ENCODE peak calls at places on chromosomes 16 and 17, in four cellular contexts. T is GM12891, B is H1, R is GM12878. O is an unnamed sample.

GRCh38 chr16:49116873-49117272 is 164.8 kb downstream of the CBLN1 start:
- DNase-seq in B (no peak), T (no peak), R (no peak), O (no peak)

GRCh38 chr16:17101646-17102045 is 369.1 kb downstream of the XYLT1 start:
- DNase-seq in T (no peak), R (no peak), B (no peak), O (no peak)

GRCh38 chr16:56241596-56241995 is 50.3 kb downstream of the GNAO1 start:
- DNase-seq in T (no peak), B (no peak), R (no peak), O (no peak)

GRCh38 chr16:8055761-8056160 is 534.5 kb downstream of the TMEM114 start:
- DNase-seq in R (no peak), B (no peak), T (no peak), O (no peak)

GRCh38 chr17:65290041-65290440 is 152.9 kb downstream of the RGS9 start:
- DNase-seq in B (no peak), R (no peak), T (no peak), O (no peak)

GRCh38 chr17:37286430-37286829 is 89.4 kb upstream of the C17orf78 start:
- DNase-seq in R (no peak), T (no peak), B (no peak), O (no peak)

GRCh38 chr17:9512323-9513168 is 63.1 kb downstream of the STX8 start:
- DNase-seq in T (no peak), B (no peak), R (no peak), O (no peak)

GRCh38 chr17:28728364-28729200 is at the start of gene NEK8:
- DNase-seq in B (no peak), T (peak), R (peak), O (peak)

GRCh38 chr17:2852211-2852610 is 56.0 kb downstream of the RAP1GAP2 start:
- DNase-seq in B (no peak), R (no peak), T (no peak), O (no peak)

GRCh38 chr16:85441189-85441889 is 171.8 kb upstream of the GSE1 start:
- DNase-seq in B (no peak), T (no peak), R (no peak), O (no peak)

GRCh38 chr17:45641541-45641940 is 142.6 kb upstream of the CRHR1 start:
- DNase-seq in R (no peak), T (no peak), B (no peak), O (no peak)

GRCh38 chr17:77286641-77287431 is 146.1 kb downstream of the SEC14L1 start:
- DNase-seq in B (no peak), T (no peak), R (no peak), O (no peak)

GRCh38 chr16:50697881-50698767 is 4.7 kb downstream of the NOD2 start:
- DNase-seq in T (no peak), R (peak), B (no peak), O (no peak)

GRCh38 chr17:1774390-1775176 is 12.7 kb downstream of the SERPINF1 start:
- DNase-seq in B (no peak), T (no peak), R (no peak), O (no peak)

GRCh38 chr17:63543822-63544420 is 6.4 kb upstream of the DCAF7 start:
- DNase-seq in B (no peak), T (no peak), R (no peak), O (peak)

GRCh38 chr16:19432429-19432828 is 14.7 kb downstream of the TMC5 start:
- DNase-seq in B (no peak), R (no peak), T (no peak), O (no peak)

GRCh38 chr16:56286819-56287218 is 95.5 kb downstream of the GNAO1 start:
- DNase-seq in T (no peak), B (no peak), R (no peak), O (no peak)

GRCh38 chr17:41773190-41773588 is 13.3 kb downstream of the JUP start:
- DNase-seq in B (no peak), R (no peak), T (no peak), O (no peak)

GRCh38 chr16:9095998-9096397 is 4.6 kb downstream of the HAPSTR1 start:
- DNase-seq in R (no peak), B (no peak), T (no peak), O (no peak)

GRCh38 chr17:3917391-3917931 is 1.2 kb upstream of the P2RX1 start:
- DNase-seq in B (no peak), T (no peak), R (no peak), O (no peak)

GRCh38 chr17:46031440-46031839 is 32.4 kb downstream of the STH start:
- DNase-seq in B (no peak), R (no peak), T (no peak), O (no peak)

GRCh38 chr16:89343501-89344291 is 126.2 kb downstream of the ZNF778 start:
- DNase-seq in R (no peak), T (no peak), B (no peak), O (no peak)

GRCh38 chr17:75481194-75482059 is 25.0 kb downstream of the TMEM94 start:
- DNase-seq in T (no peak), B (no peak), R (no peak), O (no peak)

GRCh38 chr17:56159764-56160394 is 6.6 kb downstream of the ANKFN1 start:
- DNase-seq in T (no peak), R (no peak), B (no peak), O (no peak)

GRCh38 chr16:73011926-73012325 is 36.0 kb downstream of the ZFHX3 start:
- DNase-seq in T (no peak), R (no peak), B (no peak), O (no peak)

DNA sequence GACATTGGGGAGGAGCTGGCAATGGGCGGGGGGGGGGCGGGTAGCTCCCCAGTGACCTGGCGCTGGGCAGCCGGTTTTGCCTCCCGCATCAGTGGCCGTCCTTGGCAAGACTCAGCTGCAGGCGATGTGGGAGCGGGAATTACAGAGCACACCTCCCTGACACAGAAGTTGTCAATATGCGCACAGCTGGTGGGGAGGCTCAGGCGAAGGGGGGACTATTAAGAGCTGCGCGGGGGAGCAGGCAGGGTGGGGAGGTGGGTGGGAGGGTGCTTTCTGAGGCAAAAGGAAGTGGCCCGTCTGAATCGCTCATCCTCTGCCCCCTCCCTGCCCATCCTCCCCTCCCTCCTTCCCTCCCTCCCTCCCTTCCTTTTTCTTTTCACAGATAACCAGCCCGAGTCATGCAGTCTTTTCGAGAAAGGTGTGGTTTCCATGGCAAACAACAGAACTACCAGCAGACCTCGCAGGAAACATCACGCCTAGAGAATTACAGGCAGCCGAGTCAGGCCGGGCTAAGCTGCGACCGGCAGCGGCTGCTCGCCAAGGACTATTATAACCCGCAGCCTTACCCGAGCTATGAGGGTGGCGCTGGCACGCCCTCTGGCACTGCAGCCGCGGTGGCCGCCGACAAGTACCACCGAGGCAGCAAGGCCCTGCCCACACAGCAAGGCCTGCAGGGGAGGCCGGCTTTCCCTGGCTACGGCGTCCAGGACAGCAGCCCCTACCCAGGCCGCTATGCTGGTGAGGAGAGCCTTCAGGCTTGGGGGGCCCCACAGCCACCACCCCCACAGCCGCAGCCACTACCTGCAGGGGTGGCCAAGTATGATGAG is 44.0 kb downstream of the SREBF1 start:
- DNase-seq in R (no peak), B (no peak), T (no peak), O (no peak)
- TF ChIP-seq TAF1 in R (no peak), B (no peak), T (no peak), O (no peak)

GRCh38 chr17:57987582-57988300 is at the start of gene VEZF1:
- DNase-seq in B (no peak), T (peak), R (no peak), O (peak)
- TF ChIP-seq POLR2A in B (no peak), T (no peak), R (peak), O (no peak)

DNA sequence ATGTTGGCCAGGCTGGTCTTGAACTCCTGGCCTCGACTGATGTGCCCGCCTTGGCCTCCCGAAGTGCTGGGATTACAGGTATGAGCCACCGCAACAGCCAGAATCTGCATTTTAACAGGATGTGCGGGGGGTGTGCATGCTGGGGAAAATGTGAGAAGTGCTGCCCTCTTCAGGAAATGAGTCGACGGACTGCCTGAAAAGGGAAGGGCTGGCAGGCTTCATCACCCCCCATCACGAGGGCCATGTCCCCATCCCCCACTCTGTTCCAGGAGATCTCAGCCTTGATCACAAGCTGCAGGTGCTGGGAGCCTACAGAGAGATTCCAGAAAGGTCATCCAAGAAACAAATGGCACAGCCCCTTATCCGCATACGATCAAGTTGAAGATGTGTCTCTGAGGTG is 195.3 kb upstream of the RPL38 start:
- DNase-seq in R (no peak), B (peak), T (no peak), O (no peak)
- TF ChIP-seq TAF1 in R (no peak), B (no peak), T (no peak), O (no peak)

GRCh38 chr17:59707182-59707970 is at the start of the genes PTRH2 and VMP1:
- DNase-seq in T (peak), B (peak), R (peak), O (peak)
- TF ChIP-seq POLR2A in T (peak), B (peak), R (peak), O (peak)

DNA sequence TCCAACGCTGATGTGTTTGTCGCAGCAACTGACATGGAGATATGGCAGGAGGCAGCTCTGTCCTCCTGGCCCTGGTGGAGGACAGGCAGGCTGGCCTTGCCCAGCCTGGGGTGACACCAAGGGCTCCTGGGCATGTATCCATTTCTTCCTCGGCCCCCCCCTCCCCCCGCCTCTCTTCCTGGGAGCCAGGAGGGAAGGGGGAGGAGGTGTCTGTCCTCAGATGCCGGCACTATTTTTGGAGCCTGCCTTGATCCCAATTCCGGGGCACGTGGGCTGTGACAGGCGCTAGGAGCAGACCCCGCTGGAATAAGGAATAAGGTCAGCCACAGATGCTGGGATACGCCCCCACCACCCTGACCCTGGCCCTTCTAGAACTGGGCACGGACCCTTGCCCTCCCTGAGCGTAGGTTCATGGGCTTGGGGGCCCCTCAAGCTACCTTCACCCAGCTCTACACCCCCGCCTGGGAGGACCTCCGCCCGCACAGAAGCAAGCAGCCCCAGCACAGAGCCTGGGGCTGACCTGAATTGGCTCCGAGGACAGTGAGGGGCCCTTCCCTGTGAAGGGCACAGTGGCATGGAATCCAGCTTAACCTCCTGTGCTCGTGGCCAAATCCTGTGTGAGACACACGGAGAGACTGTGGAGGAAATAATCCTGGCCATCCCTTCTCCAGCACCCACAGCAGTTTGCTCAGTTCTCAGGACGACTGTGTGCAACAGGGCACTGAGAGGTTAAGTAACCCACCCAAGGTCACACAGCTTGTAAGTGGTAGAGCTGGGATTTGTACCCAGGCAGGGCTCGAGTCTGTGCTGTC is 24.1 kb downstream of the SEC14L5 start:
- DNase-seq in R (no peak), T (no peak), B (no peak), O (no peak)
- TF ChIP-seq TAF1 in R (no peak), T (no peak), B (no peak), O (no peak)

DNA sequence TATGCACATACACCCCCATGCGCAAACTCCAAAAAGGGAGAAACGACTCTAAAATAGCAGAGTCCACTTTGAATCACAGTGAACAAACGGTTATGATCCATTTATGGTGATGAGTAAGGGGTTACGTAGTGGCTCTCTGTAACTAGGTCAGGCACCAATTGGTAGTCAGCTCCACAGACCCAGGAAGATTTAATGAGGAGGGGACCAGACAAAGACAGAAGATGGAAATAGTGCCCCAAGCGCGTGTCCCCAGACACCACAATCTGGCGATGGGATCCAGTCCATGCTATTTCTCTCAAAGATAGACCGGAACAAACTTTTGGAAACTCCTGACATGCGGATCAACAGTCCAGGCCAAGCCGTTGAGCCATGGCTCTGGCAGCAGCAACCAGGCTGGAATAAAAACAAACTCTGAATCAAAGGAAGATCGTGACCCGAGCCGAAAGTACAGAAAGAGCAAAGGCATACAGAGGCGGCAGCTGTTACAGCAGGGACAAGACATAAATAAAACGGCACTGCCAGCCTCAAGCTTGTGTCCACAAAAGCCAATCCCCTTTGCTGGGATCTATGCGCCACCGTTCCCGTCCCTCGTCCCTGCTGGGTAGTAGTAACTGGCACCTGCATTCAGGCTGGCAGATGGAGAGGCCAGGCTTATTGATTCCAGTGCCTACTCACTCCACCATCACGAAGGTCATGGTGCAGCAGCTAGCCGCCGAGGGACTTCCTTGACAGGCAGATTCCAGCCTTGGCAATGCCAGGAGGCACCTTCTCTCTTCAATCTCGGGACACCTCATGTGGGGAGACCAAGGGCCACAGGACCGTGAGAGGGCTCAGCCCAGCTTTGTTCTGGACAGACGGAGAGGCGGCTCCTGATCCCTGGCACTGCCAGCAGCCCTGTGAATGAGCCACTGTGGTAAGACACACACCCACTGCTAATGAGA is 50.2 kb downstream of the CDH11 start:
- DNase-seq in B (no peak), T (no peak), R (no peak), O (no peak)
- TF ChIP-seq POLR2A in B (no peak), T (no peak), R (no peak), O (no peak)